ENCODE peak calls at places on chromosomes 6 and 20, in five cellular contexts. Z, Y, U, K and A are unnamed samples.

GRCh38 chr6:157235600-157236039 is 87.7 kb downstream of the TMEM242 start:
- DNase-seq in Z (peak), Y (no peak), U (no peak), K (peak), A (peak)

GRCh38 chr20:33472868-33473267 is 17.0 kb upstream of the CBFA2T2 start:
- DNase-seq in Z (no peak), Y (no peak), U (no peak), K (no peak), A (no peak)

GRCh38 chr6:106727480-106728153 is 98.2 kb downstream of the QRSL1 start:
- DNase-seq in Z (no peak), Y (no peak), U (no peak), K (no peak), A (no peak)

GRCh38 chr20:52481443-52481842 is 289.9 kb upstream of the ZFP64 start:
- DNase-seq in Z (no peak), Y (no peak), U (no peak), K (no peak), A (no peak)

GRCh38 chr20:62902926-62903615 is 23.2 kb downstream of the DIDO1 start:
- DNase-seq in Z (no peak), Y (no peak), U (no peak), K (peak), A (no peak)

GRCh38 chr6:498795-499231 is 107.3 kb downstream of the IRF4 start:
- DNase-seq in Z (no peak), Y (no peak), U (no peak), K (no peak), A (no peak)

GRCh38 chr6:106321940-106322339 is 3.6 kb downstream of the ATG5 start:
- DNase-seq in Z (no peak), Y (no peak), U (no peak), K (no peak), A (no peak)

GRCh38 chr6:53339424-53339823 is 9.3 kb downstream of the ELOVL5 start:
- DNase-seq in Z (no peak), Y (no peak), U (no peak), K (no peak), A (no peak)

GRCh38 chr6:73747293-73747692 is 51.3 kb downstream of the CD109 start:
- DNase-seq in Z (no peak), Y (no peak), U (peak), K (no peak), A (no peak)

GRCh38 chr6:27126815-27127537 is 120.5 kb upstream of the PRSS16 start:
- DNase-seq in Z (peak), Y (peak), U (peak), K (peak), A (peak)

GRCh38 chr6:31660224-31660997 is at the start of gene C6orf47:
- DNase-seq in Z (peak), Y (peak), U (peak), K (peak), A (peak)

GRCh38 chr6:91081452-91082067 is 494.7 kb upstream of the MAP3K7 start:
- DNase-seq in Z (no peak), Y (peak), U (peak), K (peak), A (peak)

GRCh38 chr6:33726696-33727095 is 15.2 kb upstream of the UQCC2 start:
- DNase-seq in Z (no peak), Y (no peak), U (no peak), K (no peak), A (no peak)

GRCh38 chr6:106145741-106146227 is 59.6 kb downstream of the PRDM1 start:
- DNase-seq in Z (no peak), Y (no peak), U (no peak), K (no peak), A (no peak)

GRCh38 chr6:14359438-14359837 is 241.9 kb downstream of the CD83 start:
- DNase-seq in Z (no peak), Y (no peak), U (no peak), K (no peak), A (no peak)

GRCh38 chr6:33314943-33315752 is 1.3 kb upstream of the TAPBP start:
- DNase-seq in Z (no peak), Y (no peak), U (no peak), K (no peak), A (peak)

GRCh38 chr20:25087186-25087929 is 5.4 kb upstream of the VSX1 start:
- DNase-seq in Z (no peak), Y (no peak), U (no peak), K (no peak), A (no peak)

GRCh38 chr6:108446629-108447150 is 114.0 kb upstream of the FOXO3 start:
- DNase-seq in Z (no peak), Y (no peak), U (no peak), K (no peak), A (no peak)

GRCh38 chr6:137218473-137218916 is 690 bp downstream of the IFNGR1 start:
- DNase-seq in Z (no peak), Y (peak), U (peak), K (peak), A (no peak)

GRCh38 chr20:50331469-50332251 is 141.0 kb downstream of the CEBPB start:
- DNase-seq in Z (no peak), Y (no peak), U (no peak), K (no peak), A (no peak)

GRCh38 chr6:155448823-155449789 is 6.5 kb downstream of the NOX3 start:
- DNase-seq in Z (no peak), Y (no peak), U (no peak), K (no peak), A (peak)

GRCh38 chr6:39599341-39599740 is 125.9 kb downstream of the KIF6 start:
- DNase-seq in Z (no peak), Y (no peak), U (no peak), K (no peak), A (no peak)

GRCh38 chr6:167337231-167337630 is 12.3 kb downstream of the TTLL2 start:
- DNase-seq in Z (no peak), Y (no peak), U (no peak), K (no peak), A (no peak)

GRCh38 chr6:104126621-104127020 is 733.1 kb downstream of the HACE1 start:
- DNase-seq in Z (no peak), Y (no peak), U (no peak), K (no peak), A (no peak)

GRCh38 chr6:117351521-117351920 is 74.2 kb downstream of the ROS1 start:
- DNase-seq in Z (no peak), Y (no peak), U (no peak), K (no peak), A (no peak)

GRCh38 chr20:52432740-52433139 is 241.2 kb upstream of the ZFP64 start:
- DNase-seq in Z (no peak), Y (no peak), U (no peak), K (peak), A (no peak)

GRCh38 chr20:24610341-24611115 is 141.1 kb downstream of the SYNDIG1 start:
- DNase-seq in Z (no peak), Y (no peak), U (no peak), K (no peak), A (no peak)

GRCh38 chr6:84882768-84883766 is 118.7 kb upstream of the TBX18 start:
- DNase-seq in Z (no peak), Y (no peak), U (no peak), K (no peak), A (no peak)